ENCODE peak calls at places on chromosome 1, in six cellular contexts. E is IMR-90, I is mesenchymal stem cell, W is mesendoderm, A is neuronal stem cell, T is H1. M is an unnamed sample.
A peak's percentile ranks its signal among the peaks of the same experiment; 100 is the strongest.

GRCh38 chr1:160128636-160129035 is 13.1 kb downstream of the ATP1A2 start:
- DNase-seq in A (no peak), I (no peak), W (no peak), T (no peak), E (no peak), M (no peak)

GRCh38 chr1:187409341-187409740 is 580.6 kb downstream of the PLA2G4A start:
- DNase-seq in A (no peak), I (peak; percentile 94), T (no peak), W (peak; percentile 77), E (peak; percentile 73), M (peak; percentile 58)

GRCh38 chr1:46315669-46316403 is 12.3 kb downstream of the UQCRH start:
- DNase-seq in E (peak; percentile 72), I (peak; percentile 16), W (no peak), A (no peak), T (no peak), M (no peak)

GRCh38 chr1:17584539-17584938 is 45.0 kb downstream of the ARHGEF10L start:
- DNase-seq in I (no peak), E (no peak), A (no peak), W (no peak), T (no peak), M (no peak)

GRCh38 chr1:54084794-54085193 is 31.4 kb downstream of the TCEANC2 start:
- DNase-seq in E (no peak), W (no peak), T (no peak), A (no peak), I (no peak), M (no peak)

GRCh38 chr1:16204634-16205332 is 7.7 kb downstream of the ARHGEF19 start:
- DNase-seq in E (no peak), W (peak; percentile 65), T (no peak), A (no peak), I (no peak), M (no peak)

GRCh38 chr1:151619489-151620093 is 7.7 kb downstream of the SNX27 start:
- DNase-seq in A (no peak), W (peak; percentile 45), E (peak; percentile 88), I (peak; percentile 89), T (no peak), M (no peak)

GRCh38 chr1:200332716-200333115 is 77.1 kb downstream of the ZNF281 start:
- DNase-seq in W (peak; percentile 56), A (no peak), I (no peak), E (peak; percentile 27), T (no peak), M (no peak)

GRCh38 chr1:90710579-90711536 is 6.2 kb downstream of the BARHL2 start:
- DNase-seq in T (no peak), I (no peak), E (no peak), A (no peak), W (peak; percentile 71), M (no peak)

GRCh38 chr1:79006564-79006963 is at the start of gene ADGRL4:
- DNase-seq in A (peak; percentile 41), T (peak; percentile 3), W (peak; percentile 58), E (peak; percentile 50), I (peak; percentile 64), M (no peak)

GRCh38 chr1:204476563-204476962 is 18.0 kb downstream of the PIK3C2B start:
- DNase-seq in I (no peak), A (no peak), T (no peak), W (no peak), E (no peak), M (no peak)

GRCh38 chr1:159763686-159764085 is 17.1 kb upstream of the DUSP23 start:
- DNase-seq in T (no peak), I (no peak), A (no peak), E (no peak), W (no peak), M (no peak)

GRCh38 chr1:214707306-214708087 is 104.5 kb downstream of the CENPF start:
- DNase-seq in W (no peak), I (peak; percentile 37), A (no peak), T (no peak), E (peak; percentile 77), M (peak; percentile 91)

GRCh38 chr1:86542626-86543025 is 4.3 kb upstream of the CLCA4 start:
- DNase-seq in T (no peak), W (no peak), I (no peak), E (no peak), A (no peak), M (no peak)

GRCh38 chr1:78145105-78145580 is 99.4 kb downstream of the GIPC2 start:
- DNase-seq in I (peak; percentile 65), W (peak; percentile 73), E (peak; percentile 82), A (peak; percentile 43), T (no peak), M (peak; percentile 76)

GRCh38 chr1:45512641-45513054 is 9.0 kb downstream of the PRDX1 start:
- DNase-seq in I (peak; percentile 77), T (no peak), E (peak; percentile 71), A (peak; percentile 54), W (peak; percentile 85), M (peak; percentile 82)

GRCh38 chr1:205285391-205286101 is 36.0 kb downstream of the NUAK2 start:
- DNase-seq in E (no peak), I (peak; percentile 80), W (no peak), A (no peak), T (no peak), M (no peak)

GRCh38 chr1:26529655-26530539 is at the start of gene RPS6KA1:
- DNase-seq in W (peak; percentile 76), A (peak; percentile 78), E (peak; percentile 11), I (peak; percentile 58), T (no peak), M (peak; percentile 58)

GRCh38 chr1:104019675-104020049 is 270.0 kb downstream of the AMY1C start:
- DNase-seq in I (no peak), A (no peak), E (no peak), W (no peak), T (no peak), M (no peak)
- H3K4me3 ChIP-seq in I (no peak overlapping the region), A (no peak overlapping the region), E (no peak overlapping the region), W (no peak overlapping the region), T (no peak overlapping the region), M (no peak overlapping the region)

DNA sequence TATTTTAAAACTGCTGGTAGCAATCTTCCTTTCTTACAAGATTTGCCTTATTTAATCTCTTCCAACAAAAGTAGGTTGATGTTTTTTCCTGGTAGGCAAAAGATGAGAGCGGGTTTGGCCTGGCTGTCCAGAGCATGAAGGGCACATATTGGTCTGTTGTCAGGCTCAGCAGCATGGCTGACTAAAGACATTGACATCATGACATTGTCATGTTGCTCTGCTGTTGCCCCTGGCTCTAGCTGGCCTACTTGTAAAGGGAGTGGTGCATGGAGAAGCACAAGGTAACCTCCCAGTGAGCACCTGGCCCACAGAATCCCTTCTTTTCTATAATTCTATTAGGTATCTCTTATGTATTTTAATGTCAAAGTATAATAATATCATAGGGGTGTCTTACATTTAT is 23.6 kb downstream of the GNPAT start:
- DNase-seq in I (no peak), E (no peak), W (peak; percentile 22), A (no peak), T (no peak), M (peak; percentile 29)
- H3K23ac ChIP-seq in I (no peak overlapping the region), E (no peak overlapping the region), W (no peak overlapping the region), A (no peak overlapping the region), T (no peak overlapping the region), M (no peak overlapping the region)

GRCh38 chr1:227728892-227729143 is 6.3 kb downstream of the JMJD4 start:
- DNase-seq in W (no peak), E (no peak), I (peak; percentile 2), A (no peak), T (no peak), M (no peak)

GRCh38 chr1:227730630-227731151 is 4.4 kb downstream of the JMJD4 start:
- DNase-seq in E (no peak), I (no peak), T (no peak), W (no peak), A (no peak), M (no peak)

GRCh38 chr1:227729881-227730629 is 5.0 kb downstream of the JMJD4 start:
- DNase-seq in T (peak; percentile 27), W (peak; percentile 86), I (peak; percentile 59), A (peak; percentile 31), E (peak; percentile 64), M (peak; percentile 57)

GRCh38 chr1:227728059-227728891 is 6.8 kb downstream of the JMJD4 start:
- DNase-seq in W (peak; percentile 83), T (peak; percentile 34), I (peak; percentile 58), A (peak; percentile 62), E (peak; percentile 43), M (peak; percentile 81)

DNA sequence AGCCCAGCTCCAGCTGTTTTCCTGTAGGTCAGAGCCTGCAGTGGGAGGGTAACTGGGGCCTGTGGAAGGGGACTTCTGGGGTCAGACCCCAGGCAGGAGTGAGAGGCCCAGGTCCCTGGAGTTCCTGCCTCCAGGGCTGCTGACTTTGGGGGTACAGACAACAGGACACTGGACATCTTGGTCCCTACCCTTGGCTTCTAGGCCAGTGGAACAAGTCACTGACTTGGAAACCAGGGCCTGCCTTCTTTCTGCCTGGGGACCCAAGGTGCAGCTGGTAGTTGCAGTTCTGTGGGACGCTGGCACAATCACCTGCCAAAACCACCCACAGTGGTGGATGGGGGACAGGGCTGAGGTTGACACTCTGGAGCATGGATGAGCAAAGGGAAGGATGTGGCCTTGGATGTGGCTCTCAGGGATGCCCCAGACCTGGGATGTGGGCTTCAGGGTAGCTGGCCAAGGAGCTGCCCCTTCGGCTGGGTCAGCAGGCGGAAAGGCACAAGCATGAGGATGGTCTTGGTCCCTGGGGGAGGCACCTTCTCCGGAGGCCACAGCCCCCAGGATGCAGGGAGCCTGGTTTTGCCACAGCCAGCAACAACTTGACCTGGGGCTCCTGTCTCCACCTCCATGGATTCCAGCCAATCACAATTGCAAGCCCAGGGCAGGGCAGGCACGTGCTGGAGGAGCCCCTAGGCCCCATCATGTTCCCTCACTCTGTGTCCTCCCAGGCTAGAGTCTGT is 5.8 kb downstream of the JMJD4 start:
- DNase-seq in T (no peak), E (no peak), I (no peak), A (no peak), W (peak; percentile 44), M (no peak)
- H3K4me3 ChIP-seq in T (peak overlapping the region; percentile 95), E (peak overlapping the region; percentile 60), I (no peak overlapping the region), A (peak overlapping the region; percentile 92), W (no peak overlapping the region), M (no peak overlapping the region)

GRCh38 chr1:230589951-230590350 is 52.3 kb upstream of the COG2 start:
- DNase-seq in T (no peak), E (no peak), W (no peak), A (no peak), I (no peak), M (no peak)

GRCh38 chr1:230584660-230585059 is 57.6 kb upstream of the COG2 start:
- DNase-seq in I (no peak), A (no peak), T (no peak), W (no peak), E (no peak), M (no peak)

GRCh38 chr1:230587056-230587455 is 55.2 kb upstream of the COG2 start:
- DNase-seq in A (no peak), E (no peak), T (no peak), I (no peak), W (no peak), M (no peak)

GRCh38 chr1:230591676-230592075 is 50.6 kb upstream of the COG2 start:
- DNase-seq in W (no peak), T (no peak), A (no peak), E (no peak), I (no peak), M (peak; percentile 12)

DNA sequence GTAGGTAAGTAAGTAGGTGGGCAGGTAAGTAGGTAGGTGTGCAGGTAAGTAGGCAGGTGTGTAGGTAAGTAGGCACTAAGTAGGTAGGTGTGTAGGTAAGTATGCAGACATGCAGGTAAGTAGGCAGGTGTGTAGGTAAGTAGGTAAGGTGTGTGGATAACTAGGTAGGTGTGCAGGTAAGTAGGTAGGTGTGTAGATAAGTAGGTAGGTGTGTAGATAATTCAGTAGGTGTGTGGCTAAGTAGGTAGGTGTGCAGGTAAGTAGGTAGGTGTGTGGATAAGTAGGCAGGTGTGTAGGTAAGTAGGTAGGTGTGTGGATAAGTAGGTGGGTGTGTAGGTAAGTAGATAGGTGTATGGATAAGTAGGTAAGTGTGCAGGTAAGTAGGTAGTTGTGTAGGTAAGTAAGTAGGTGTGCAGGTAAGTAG is 53.9 kb upstream of the COG2 start:
- DNase-seq in T (no peak), I (no peak), A (no peak), W (no peak), E (no peak), M (no peak)
- H3K23ac ChIP-seq in T (no peak overlapping the region), I (no peak overlapping the region), A (no peak overlapping the region), W (no peak overlapping the region), E (no peak overlapping the region), M (peak overlapping the region; percentile 61)

M was measured in trophoblast cell.